ENCODE peak calls at places on chromosomes 1 and 21, in six cellular contexts. G, R, A, N, B and T are unnamed samples.

GRCh38 chr1:200038987-200039848 is 11.7 kb downstream of the NR5A2 start:
- DNase-seq in G (no peak), R (peak; percentile 76), A (peak; percentile 65), N (no peak), B (no peak), T (peak; percentile 48)

GRCh38 chr1:236009857-236010256 is 55.0 kb downstream of the NID1 start:
- DNase-seq in G (no peak), R (no peak), A (no peak), N (peak; percentile 33), B (no peak), T (no peak)

GRCh38 chr1:17635811-17636210 is 96.3 kb downstream of the ARHGEF10L start:
- DNase-seq in G (peak; percentile 65), R (no peak), A (no peak), N (no peak), B (no peak), T (no peak)

GRCh38 chr1:237875291-237875690 is 15.4 kb downstream of the ZP4 start:
- DNase-seq in G (no peak), R (no peak), A (no peak), N (peak; percentile 52), B (no peak), T (no peak)

GRCh38 chr1:14565076-14565475 is 33.4 kb upstream of the KAZN start:
- DNase-seq in G (no peak), R (no peak), A (no peak), N (no peak), B (no peak), T (no peak)

GRCh38 chr1:27109103-27109822 is 45.7 kb downstream of the SLC9A1 start:
- DNase-seq in G (no peak), R (peak; percentile 75), A (peak; percentile 70), N (no peak), B (no peak), T (no peak)

GRCh38 chr1:30336550-30337426 is 386.6 kb downstream of the MATN1 start:
- DNase-seq in G (no peak), R (no peak), A (no peak), N (no peak), B (no peak), T (no peak)

GRCh38 chr1:229447809-229448252 is 13.9 kb upstream of the ACTA1 start:
- DNase-seq in G (no peak), R (no peak), A (no peak), N (no peak), B (no peak), T (no peak)

GRCh38 chr21:17688912-17689874 is 76.5 kb upstream of the BTG3 start:
- DNase-seq in G (peak; percentile 33), R (peak; percentile 87), A (no peak), N (peak; percentile 91), B (peak; percentile 34), T (peak; percentile 89)